ENCODE peak calls at places on chromosomes 12 and 14, in seven cellular contexts. C, Q, H, G, F, L and N are unnamed samples.

GRCh38 chr14:94638330-94638729 is 26.1 kb downstream of the SERPINA3 start:
- DNase-seq in C (no peak), Q (peak), H (no peak), G (no peak), F (no peak), L (no peak), N (no peak)

GRCh38 chr14:35202195-35202594 is 79.8 kb downstream of the PRORP start:
- DNase-seq in C (no peak), Q (no peak), H (no peak), G (no peak), F (no peak), L (no peak), N (no peak)

GRCh38 chr12:94263011-94263786 is 114.8 kb downstream of the PLXNC1 start:
- DNase-seq in C (no peak), Q (no peak), H (no peak), G (no peak), F (peak), L (no peak), N (no peak)

GRCh38 chr12:2083008-2083407 is 30.2 kb downstream of the CACNA1C start:
- DNase-seq in C (no peak), Q (no peak), H (no peak), G (no peak), F (peak), L (peak), N (no peak)

GRCh38 chr14:103561381-103562134 is 899 bp downstream of the BAG5 start:
- DNase-seq in C (no peak), Q (peak), H (no peak), G (no peak), F (peak), L (no peak), N (no peak)

GRCh38 chr12:19884081-19884480 is 444.8 kb downstream of the AEBP2 start:
- DNase-seq in C (no peak), Q (no peak), H (no peak), G (no peak), F (peak), L (no peak), N (no peak)

GRCh38 chr14:59251811-59252771 is 63.6 kb downstream of the DAAM1 start:
- DNase-seq in C (no peak), Q (peak), H (no peak), G (no peak), F (peak), L (no peak), N (no peak)

GRCh38 chr12:110796952-110797351 is 49.8 kb upstream of the CCDC63 start:
- DNase-seq in C (no peak), Q (no peak), H (no peak), G (no peak), F (no peak), L (no peak), N (no peak)

GRCh38 chr12:11771895-11772502 is 122.5 kb downstream of the ETV6 start:
- DNase-seq in C (no peak), Q (peak), H (no peak), G (no peak), F (no peak), L (no peak), N (no peak)

GRCh38 chr12:11884661-11885060 is 186.1 kb upstream of the BCL2L14 start:
- DNase-seq in C (no peak), Q (peak), H (no peak), G (no peak), F (no peak), L (no peak), N (no peak)

GRCh38 chr12:52247622-52248540 is 14.8 kb downstream of the KRT7 start:
- DNase-seq in C (no peak), Q (no peak), H (no peak), G (peak), F (no peak), L (no peak), N (no peak)

GRCh38 chr14:88013750-88014349 is 8.9 kb downstream of the GPR65 start:
- DNase-seq in C (peak), Q (peak), H (peak), G (peak), F (peak), L (peak), N (no peak)

GRCh38 chr14:104086661-104087461 is 1.4 kb downstream of the ASPG start:
- DNase-seq in C (no peak), Q (no peak), H (no peak), G (no peak), F (no peak), L (no peak), N (no peak)

GRCh38 chr12:24903305-24904088 is 45.4 kb downstream of the BCAT1 start:
- DNase-seq in C (no peak), Q (no peak), H (no peak), G (peak), F (peak), L (no peak), N (no peak)

GRCh38 chr12:508145-508544 is 48.4 kb downstream of the B4GALNT3 start:
- DNase-seq in C (no peak), Q (no peak), H (no peak), G (no peak), F (no peak), L (no peak), N (no peak)

GRCh38 chr14:29354446-29354845 is 573.2 kb downstream of the PRKD1 start:
- DNase-seq in C (no peak), Q (no peak), H (no peak), G (no peak), F (no peak), L (no peak), N (no peak)

GRCh38 chr12:120763250-120763649 is 37.6 kb downstream of the ACADS start:
- DNase-seq in C (no peak), Q (no peak), H (no peak), G (no peak), F (no peak), L (no peak), N (no peak)

GRCh38 chr12:131642771-131643170 is 68.1 kb upstream of the SFSWAP start:
- DNase-seq in C (no peak), Q (no peak), H (no peak), G (no peak), F (no peak), L (no peak), N (no peak)

GRCh38 chr14:104973215-104974145 is 4.7 kb downstream of the AHNAK2 start:
- DNase-seq in C (peak), Q (peak), H (no peak), G (peak), F (peak), L (no peak), N (no peak)

GRCh38 chr14:50311337-50311973 is 574 bp downstream of the L2HGDH start:
- DNase-seq in C (no peak), Q (no peak), H (no peak), G (peak), F (no peak), L (no peak), N (no peak)

GRCh38 chr14:60946773-60947172 is 34.1 kb downstream of the TRMT5 start:
- DNase-seq in C (no peak), Q (no peak), H (no peak), G (no peak), F (no peak), L (no peak), N (no peak)

GRCh38 chr12:3295648-3296408 is 195.2 kb upstream of the PRMT8 start:
- DNase-seq in C (peak), Q (peak), H (no peak), G (no peak), F (peak), L (no peak), N (no peak)

GRCh38 chr12:123242083-123242904 is 9.1 kb downstream of the MTRFR start:
- DNase-seq in C (no peak), Q (no peak), H (no peak), G (no peak), F (peak), L (peak), N (no peak)

GRCh38 chr12:52716061-52716460 is 12.7 kb upstream of the KRT77 start:
- DNase-seq in C (no peak), Q (no peak), H (no peak), G (no peak), F (no peak), L (no peak), N (no peak)

GRCh38 chr12:108825205-108825950 is 32.0 kb downstream of the SSH1 start:
- DNase-seq in C (no peak), Q (peak), H (no peak), G (no peak), F (peak), L (no peak), N (no peak)

GRCh38 chr12:24852420-24852819 is 96.5 kb downstream of the BCAT1 start:
- DNase-seq in C (no peak), Q (no peak), H (no peak), G (no peak), F (no peak), L (no peak), N (no peak)

GRCh38 chr12:54258286-54258685 is 21.6 kb downstream of the CBX5 start:
- DNase-seq in C (no peak), Q (peak), H (no peak), G (no peak), F (peak), L (no peak), N (no peak)